ENCODE peak calls at places on chromosomes 2 and 18, in ten cellular contexts. A, C, H, N, T, X, J, S, D and M are unnamed samples.
A peak's percentile ranks its signal among the peaks of the same experiment; 100 is the strongest.

GRCh38 chr2:31812051-31812798 is 198.6 kb downstream of the MEMO1 start:
- DNase-seq in A (peak; percentile 47), C (no peak), H (peak; percentile 87), N (peak; percentile 63), T (no peak), X (peak; percentile 60), J (no peak), S (peak; percentile 26), D (no peak), M (peak; percentile 41)

GRCh38 chr18:5746844-5747243 is 148.5 kb downstream of the TMEM200C start:
- DNase-seq in A (no peak), C (no peak), H (peak; percentile 10), N (no peak), T (no peak), X (no peak), J (peak; percentile 61), S (no peak), D (no peak), M (no peak)

GRCh38 chr2:112776113-112776512 is 8.2 kb downstream of the IL1A start:
- DNase-seq in A (no peak), C (no peak), H (no peak), N (no peak), T (no peak), X (no peak), J (no peak), S (no peak), D (no peak), M (no peak)

GRCh38 chr2:113877651-113878594 is 12.0 kb upstream of the ACTR3 start:
- DNase-seq in A (no peak), C (no peak), H (no peak), N (no peak), T (no peak), X (no peak), J (no peak), S (peak; percentile 68), D (no peak), M (no peak)

GRCh38 chr2:237520290-237520689 is 33.2 kb downstream of the MLPH start:
- DNase-seq in A (no peak), C (no peak), H (no peak), N (no peak), T (no peak), X (no peak), J (no peak), S (no peak), D (no peak), M (no peak)

GRCh38 chr18:9292047-9292446 is 42.5 kb upstream of the TWSG1 start:
- DNase-seq in A (no peak), C (no peak), H (no peak), N (no peak), T (no peak), X (no peak), J (no peak), S (no peak), D (no peak), M (no peak)

GRCh38 chr2:237886702-237887481 is 27.5 kb downstream of the RAMP1 start:
- DNase-seq in A (no peak), C (no peak), H (no peak), N (no peak), T (no peak), X (peak; percentile 49), J (no peak), S (peak; percentile 94), D (peak; percentile 42), M (no peak)

GRCh38 chr2:85843543-85843942 is 45.2 kb downstream of the ST3GAL5 start:
- DNase-seq in A (peak; percentile 50), C (peak; percentile 40), H (peak; percentile 49), N (no peak), T (no peak), X (no peak), J (peak; percentile 56), S (no peak), D (no peak), M (no peak)

GRCh38 chr2:158967731-158968395 is 577 bp upstream of the TANC1 start:
- DNase-seq in A (no peak), C (peak; percentile 45), H (no peak), N (peak; percentile 89), T (no peak), X (peak; percentile 56), J (peak; percentile 76), S (peak; percentile 74), D (peak; percentile 76), M (no peak)

GRCh38 chr2:62505649-62506420 is at the start of gene TMEM17:
- DNase-seq in A (peak; percentile 81), C (peak; percentile 80), H (peak; percentile 85), N (peak; percentile 91), T (no peak), X (peak; percentile 97), J (peak; percentile 98), S (peak; percentile 91), D (peak; percentile 94), M (peak; percentile 31)

GRCh38 chr18:60500960-60501359 is 128.4 kb upstream of the MC4R start:
- DNase-seq in A (no peak), C (no peak), H (no peak), N (no peak), T (no peak), X (no peak), J (no peak), S (no peak), D (no peak), M (no peak)

GRCh38 chr2:96098900-96099590 is 17.3 kb downstream of the ADRA2B start:
- DNase-seq in A (no peak), C (no peak), H (no peak), N (no peak), T (no peak), X (peak; percentile 58), J (no peak), S (no peak), D (no peak), M (peak; percentile 5)

GRCh38 chr2:10931710-10932255 is 20.0 kb downstream of the KCNF1 start:
- DNase-seq in A (no peak), C (no peak), H (no peak), N (no peak), T (no peak), X (peak; percentile 87), J (no peak), S (no peak), D (peak; percentile 95), M (no peak)

GRCh38 chr18:79393181-79393598 is 2.5 kb upstream of the NFATC1 start:
- DNase-seq in A (no peak), C (no peak), H (no peak), N (no peak), T (no peak), X (no peak), J (no peak), S (no peak), D (no peak), M (no peak)

GRCh38 chr18:51430538-51430937 is 233.1 kb upstream of the MEX3C start:
- DNase-seq in A (no peak), C (no peak), H (no peak), N (no peak), T (no peak), X (no peak), J (no peak), S (no peak), D (no peak), M (no peak)

GRCh38 chr2:58925676-58926081 is 684.6 kb upstream of the FANCL start:
- DNase-seq in A (no peak), C (no peak), H (no peak), N (peak; percentile 58), T (no peak), X (no peak), J (no peak), S (peak; percentile 59), D (peak; percentile 23), M (no peak)

GRCh38 chr2:240797500-240797895 is 22.5 kb downstream of the KIF1A start:
- DNase-seq in A (no peak), C (no peak), H (no peak), N (no peak), T (no peak), X (no peak), J (no peak), S (no peak), D (no peak), M (no peak)

GRCh38 chr2:134718095-134718955 is 475 bp downstream of the TMEM163 start:
- DNase-seq in A (no peak), C (peak; percentile 50), H (no peak), N (no peak), T (no peak), X (peak; percentile 52), J (no peak), S (no peak), D (peak; percentile 38), M (no peak)

GRCh38 chr18:48962857-48963554 is 12.2 kb upstream of the SMAD7 start:
- DNase-seq in A (no peak), C (no peak), H (no peak), N (no peak), T (no peak), X (no peak), J (no peak), S (no peak), D (no peak), M (no peak)

GRCh38 chr18:48201337-48201705 is 207.9 kb downstream of the ZBTB7C start:
- DNase-seq in A (no peak), C (no peak), H (no peak), N (no peak), T (no peak), X (peak; percentile 70), J (no peak), S (no peak), D (no peak), M (no peak)

GRCh38 chr18:34794346-34794745 is 84.2 kb downstream of the DTNA start:
- DNase-seq in A (no peak), C (no peak), H (no peak), N (no peak), T (no peak), X (no peak), J (peak; percentile 11), S (no peak), D (peak; percentile 34), M (no peak)

GRCh38 chr2:197052371-197052770 is 125.9 kb upstream of the PGAP1 start:
- DNase-seq in A (no peak), C (no peak), H (no peak), N (no peak), T (no peak), X (no peak), J (no peak), S (peak; percentile 3), D (peak; percentile 70), M (no peak)

GRCh38 chr2:42651057-42651456 is 82.6 kb downstream of the MTA3 start:
- DNase-seq in A (no peak), C (no peak), H (no peak), N (no peak), T (no peak), X (no peak), J (no peak), S (no peak), D (no peak), M (no peak)

GRCh38 chr2:180849851-180850250 is 130.6 kb upstream of the UBE2E3 start:
- DNase-seq in A (no peak), C (no peak), H (no peak), N (no peak), T (no peak), X (no peak), J (no peak), S (no peak), D (no peak), M (no peak)

GRCh38 chr2:218908721-218909619 is 28.3 kb downstream of the WNT10A start:
- DNase-seq in A (peak; percentile 91), C (peak; percentile 95), H (peak; percentile 97), N (peak; percentile 88), T (peak; percentile 81), X (peak; percentile 94), J (peak; percentile 93), S (peak; percentile 83), D (peak; percentile 88), M (peak; percentile 92)

GRCh38 chr2:19408592-19408991 is 50.2 kb upstream of the OSR1 start:
- DNase-seq in A (no peak), C (no peak), H (no peak), N (no peak), T (no peak), X (no peak), J (peak; percentile 94), S (no peak), D (no peak), M (no peak)

GRCh38 chr2:27059141-27059820 is 7.8 kb downstream of the AGBL5 start:
- DNase-seq in A (no peak), C (no peak), H (no peak), N (no peak), T (no peak), X (peak; percentile 80), J (no peak), S (no peak), D (no peak), M (no peak)

GRCh38 chr18:78192044-78192443 is 787.6 kb upstream of the SALL3 start:
- DNase-seq in A (no peak), C (no peak), H (no peak), N (peak; percentile 82), T (no peak), X (no peak), J (no peak), S (no peak), D (peak; percentile 7), M (no peak)